ENCODE peak calls at places on chromosomes 5 and 9, in four cellular contexts. One of them, this sample, is unnamed.

GRCh38 chr9:110583237-110583636 is 3.7 kb upstream of the SVEP1 start:
- DNase-seq in upper lobe of left lung: no peak
- DNase-seq in stomach: no peak
- DNase-seq in K562: no peak
- DNase-seq in this sample: no peak

GRCh38 chr9:401223-401622 is 186.6 kb downstream of the DOCK8 start:
- DNase-seq in upper lobe of left lung: no peak
- DNase-seq in stomach: no peak
- DNase-seq in K562: no peak
- DNase-seq in this sample: no peak

GRCh38 chr9:95008151-95008771 is 281.8 kb downstream of the AOPEP start:
- DNase-seq in upper lobe of left lung: peak; percentile 61
- DNase-seq in stomach: no peak
- DNase-seq in K562: no peak
- DNase-seq in this sample: no peak

GRCh38 chr5:79577693-79578092 is 34.5 kb upstream of the TENT2 start:
- DNase-seq in upper lobe of left lung: no peak
- DNase-seq in stomach: no peak
- DNase-seq in K562: no peak
- DNase-seq in this sample: no peak

GRCh38 chr5:177269976-177270375 is 33.5 kb downstream of the RAB24 start:
- DNase-seq in upper lobe of left lung: no peak
- DNase-seq in stomach: no peak
- DNase-seq in K562: no peak
- DNase-seq in this sample: no peak

GRCh38 chr5:147303976-147304375 is 69.2 kb downstream of the STK32A start:
- DNase-seq in upper lobe of left lung: peak; percentile 60
- DNase-seq in stomach: no peak
- DNase-seq in K562: no peak
- DNase-seq in this sample: no peak

GRCh38 chr5:38051711-38052508 is 206.4 kb upstream of the EGFLAM start:
- DNase-seq in upper lobe of left lung: no peak
- DNase-seq in stomach: no peak
- DNase-seq in K562: no peak
- DNase-seq in this sample: no peak

GRCh38 chr9:126459965-126460843 is 133.6 kb downstream of the MVB12B start:
- DNase-seq in upper lobe of left lung: no peak
- DNase-seq in stomach: peak; percentile 10
- DNase-seq in K562: no peak
- DNase-seq in this sample: no peak

GRCh38 chr5:74648835-74649286 is 8.3 kb upstream of the ENC1 start:
- DNase-seq in upper lobe of left lung: no peak
- DNase-seq in stomach: no peak
- DNase-seq in K562: peak; percentile 70
- DNase-seq in this sample: no peak

GRCh38 chr5:141039517-141039916 is 11.7 kb upstream of the PCDHB1 start:
- DNase-seq in upper lobe of left lung: no peak
- DNase-seq in stomach: no peak
- DNase-seq in K562: no peak
- DNase-seq in this sample: no peak

GRCh38 chr9:98974994-98975712 is 31.4 kb downstream of the COL15A1 start:
- DNase-seq in upper lobe of left lung: peak; percentile 88
- DNase-seq in stomach: peak; percentile 93
- DNase-seq in K562: peak; percentile 88
- DNase-seq in this sample: peak; percentile 88

GRCh38 chr5:159782197-159782994 is 133.9 kb upstream of the ADRA1B start:
- DNase-seq in upper lobe of left lung: no peak
- DNase-seq in stomach: no peak
- DNase-seq in K562: no peak
- DNase-seq in this sample: no peak

GRCh38 chr9:75892168-75892901 is 1.9 kb downstream of the PCSK5 start:
- DNase-seq in upper lobe of left lung: peak; percentile 40
- DNase-seq in stomach: no peak
- DNase-seq in K562: no peak
- DNase-seq in this sample: peak; percentile 80

GRCh38 chr9:85290019-85290418 is 451.7 kb downstream of the AGTPBP1 start:
- DNase-seq in upper lobe of left lung: no peak
- DNase-seq in stomach: no peak
- DNase-seq in K562: no peak
- DNase-seq in this sample: no peak

GRCh38 chr5:146753618-146754123 is 124.9 kb downstream of the PPP2R2B start:
- DNase-seq in upper lobe of left lung: no peak
- DNase-seq in stomach: no peak
- DNase-seq in K562: no peak
- DNase-seq in this sample: no peak

GRCh38 chr9:98783518-98784226 is 12.7 kb downstream of the ANKS6 start:
- DNase-seq in upper lobe of left lung: no peak
- DNase-seq in stomach: no peak
- DNase-seq in K562: no peak
- DNase-seq in this sample: no peak

GRCh38 chr5:115459844-115460243 is 84.7 kb downstream of the FEM1C start:
- DNase-seq in upper lobe of left lung: no peak
- DNase-seq in stomach: no peak
- DNase-seq in K562: no peak
- DNase-seq in this sample: no peak

GRCh38 chr5:72034710-72035109 is 72.6 kb upstream of the MAP1B start:
- DNase-seq in upper lobe of left lung: no peak
- DNase-seq in stomach: no peak
- DNase-seq in K562: no peak
- DNase-seq in this sample: no peak

GRCh38 chr5:72210913-72211670 is 103.8 kb downstream of the MAP1B start:
- DNase-seq in upper lobe of left lung: no peak
- DNase-seq in stomach: peak; percentile 68
- DNase-seq in K562: peak; percentile 33
- DNase-seq in this sample: no peak

GRCh38 chr5:15598294-15598902 is 98.4 kb downstream of the FBXL7 start:
- DNase-seq in upper lobe of left lung: no peak
- DNase-seq in stomach: no peak
- DNase-seq in K562: peak; percentile 39
- DNase-seq in this sample: no peak

GRCh38 chr5:77167695-77168111 is 42.8 kb upstream of the PDE8B start:
- DNase-seq in upper lobe of left lung: no peak
- DNase-seq in stomach: no peak
- DNase-seq in K562: no peak
- DNase-seq in this sample: no peak

GRCh38 chr5:101429241-101429640 is 526.2 kb upstream of the ST8SIA4 start:
- DNase-seq in upper lobe of left lung: no peak
- DNase-seq in stomach: no peak
- DNase-seq in K562: no peak
- DNase-seq in this sample: no peak

GRCh38 chr5:176723440-176723839 is 76.2 kb downstream of the TSPAN17 start:
- DNase-seq in upper lobe of left lung: no peak
- DNase-seq in stomach: no peak
- DNase-seq in K562: no peak
- DNase-seq in this sample: no peak

GRCh38 chr9:130780865-130781504 is 54.1 kb upstream of the ABL1 start:
- DNase-seq in upper lobe of left lung: peak; percentile 69
- DNase-seq in stomach: no peak
- DNase-seq in K562: peak; percentile 42
- DNase-seq in this sample: no peak

GRCh38 chr5:72920690-72921089 is 35.2 kb upstream of the FCHO2 start:
- DNase-seq in upper lobe of left lung: no peak
- DNase-seq in stomach: no peak
- DNase-seq in K562: peak; percentile 37
- DNase-seq in this sample: no peak

GRCh38 chr5:115070737-115071136 is 99.0 kb downstream of the TRIM36 start:
- DNase-seq in upper lobe of left lung: no peak
- DNase-seq in stomach: no peak
- DNase-seq in K562: no peak
- DNase-seq in this sample: no peak

GRCh38 chr5:77316871-77317661 is 106.6 kb downstream of the PDE8B start:
- DNase-seq in upper lobe of left lung: no peak
- DNase-seq in stomach: no peak
- DNase-seq in K562: no peak
- DNase-seq in this sample: no peak

GRCh38 chr9:122228906-122229837 is at the start of gene LHX6:
- DNase-seq in upper lobe of left lung: no peak
- DNase-seq in stomach: no peak
- DNase-seq in K562: peak; percentile 74
- DNase-seq in this sample: no peak

GRCh38 chr9:126326228-126327015 is at the start of gene MVB12B:
- DNase-seq in upper lobe of left lung: peak; percentile 31
- DNase-seq in stomach: peak; percentile 53
- DNase-seq in K562: peak; percentile 12
- DNase-seq in this sample: no peak

GRCh38 chr5:115194671-115195070 is 25.0 kb upstream of the TRIM36 start:
- DNase-seq in upper lobe of left lung: no peak
- DNase-seq in stomach: peak; percentile 71
- DNase-seq in K562: no peak
- DNase-seq in this sample: no peak

GRCh38 chr5:71836084-71836483 is 117.0 kb downstream of the CARTPT start:
- DNase-seq in upper lobe of left lung: no peak
- DNase-seq in stomach: no peak
- DNase-seq in K562: no peak
- DNase-seq in this sample: no peak

GRCh38 chr5:178122346-178122745 is 8.5 kb upstream of the RMND5B start:
- DNase-seq in upper lobe of left lung: no peak
- DNase-seq in stomach: no peak
- DNase-seq in K562: no peak
- DNase-seq in this sample: no peak

GRCh38 chr5:32928761-32929160 is 217.6 kb downstream of the NPR3 start:
- DNase-seq in upper lobe of left lung: no peak
- DNase-seq in stomach: no peak
- DNase-seq in K562: no peak
- DNase-seq in this sample: no peak

GRCh38 chr9:33765411-33765810 is 29.9 kb upstream of the PRSS3 start:
- DNase-seq in upper lobe of left lung: no peak
- DNase-seq in stomach: no peak
- DNase-seq in K562: no peak
- DNase-seq in this sample: no peak

GRCh38 chr9:16515879-16516289 is 354.6 kb downstream of the BNC2 start:
- DNase-seq in upper lobe of left lung: no peak
- DNase-seq in stomach: no peak
- DNase-seq in K562: no peak
- DNase-seq in this sample: no peak

GRCh38 chr9:78014776-78015175 is 16.8 kb downstream of the GNAQ start:
- DNase-seq in upper lobe of left lung: no peak
- DNase-seq in stomach: no peak
- DNase-seq in K562: no peak
- DNase-seq in this sample: no peak

GRCh38 chr5:141558150-141558549 is 60.6 kb downstream of the DIAPH1 start:
- DNase-seq in upper lobe of left lung: no peak
- DNase-seq in stomach: no peak
- DNase-seq in K562: no peak
- DNase-seq in this sample: no peak

GRCh38 chr9:86531273-86531672 is 177.1 kb upstream of the TUT7 start:
- DNase-seq in upper lobe of left lung: no peak
- DNase-seq in stomach: no peak
- DNase-seq in K562: no peak
- DNase-seq in this sample: no peak

GRCh38 chr9:17881371-17881770 is 302.5 kb downstream of the SH3GL2 start:
- DNase-seq in upper lobe of left lung: no peak
- DNase-seq in stomach: no peak
- DNase-seq in K562: no peak
- DNase-seq in this sample: no peak

GRCh38 chr5:132019857-132020555 is 8.5 kb upstream of the ACSL6 start:
- DNase-seq in upper lobe of left lung: no peak
- DNase-seq in stomach: peak; percentile 25
- DNase-seq in K562: no peak
- DNase-seq in this sample: no peak
- H3K27ac ChIP-seq in upper lobe of left lung: no peak overlapping the region
- H3K27ac ChIP-seq in stomach: no peak overlapping the region
- H3K27ac ChIP-seq in K562: no peak overlapping the region
- H3K27ac ChIP-seq in this sample: no peak overlapping the region

GRCh38 chr5:88732181-88732633 is 150.8 kb downstream of the MEF2C start:
- DNase-seq in upper lobe of left lung: peak; percentile 53
- DNase-seq in stomach: no peak
- DNase-seq in K562: no peak
- DNase-seq in this sample: no peak
- TF ChIP-seq POLR2AphosphoS5 in upper lobe of left lung: no peak
- TF ChIP-seq POLR2AphosphoS5 in stomach: no peak
- TF ChIP-seq POLR2AphosphoS5 in K562: no peak
- TF ChIP-seq POLR2AphosphoS5 in this sample: no peak

DNA sequence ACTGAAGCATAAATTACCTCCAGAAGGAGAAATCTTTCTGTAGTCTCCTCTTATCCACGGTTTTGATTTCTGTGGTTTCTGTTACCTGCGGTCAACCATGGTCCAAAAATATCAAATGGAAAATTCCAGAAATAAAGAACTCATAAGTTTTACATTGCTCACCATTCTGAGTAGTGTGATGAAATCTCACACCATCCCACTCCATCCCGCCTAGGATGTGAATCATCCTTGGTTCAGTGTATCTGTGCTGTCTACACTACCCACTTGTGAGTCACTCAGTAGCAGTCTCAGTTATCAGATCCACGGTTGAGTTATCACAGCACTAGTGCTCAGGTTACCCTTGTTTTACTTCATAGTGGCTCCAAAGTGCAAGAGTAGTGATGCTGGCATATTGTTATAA is 371.2 kb downstream of the NFIB start:
- DNase-seq in upper lobe of left lung: no peak
- DNase-seq in stomach: no peak
- DNase-seq in K562: peak; percentile 18
- DNase-seq in this sample: no peak
- TF ChIP-seq EP300 in upper lobe of left lung: no peak
- TF ChIP-seq EP300 in stomach: no peak
- TF ChIP-seq EP300 in K562: no peak
- TF ChIP-seq EP300 in this sample: no peak

GRCh38 chr9:128429505-128430086 is 8.9 kb downstream of the CERCAM start:
- DNase-seq in upper lobe of left lung: no peak
- DNase-seq in stomach: no peak
- DNase-seq in K562: peak; percentile 33
- DNase-seq in this sample: no peak
- H3K27ac ChIP-seq in upper lobe of left lung: no peak overlapping the region
- H3K27ac ChIP-seq in stomach: no peak overlapping the region
- H3K27ac ChIP-seq in K562: peak overlapping the region; percentile 81
- H3K27ac ChIP-seq in this sample: no peak overlapping the region

GRCh38 chr5:169162407-169162806 is 138.5 kb downstream of the SLIT3 start:
- DNase-seq in upper lobe of left lung: no peak
- DNase-seq in stomach: no peak
- DNase-seq in K562: no peak
- DNase-seq in this sample: no peak

GRCh38 chr5:169161022-169161680 is 139.8 kb downstream of the SLIT3 start:
- DNase-seq in upper lobe of left lung: no peak
- DNase-seq in stomach: no peak
- DNase-seq in K562: no peak
- DNase-seq in this sample: peak; percentile 81

GRCh38 chr5:169168288-169168687 is 132.7 kb downstream of the SLIT3 start:
- DNase-seq in upper lobe of left lung: no peak
- DNase-seq in stomach: no peak
- DNase-seq in K562: no peak
- DNase-seq in this sample: no peak

GRCh38 chr5:169165052-169165451 is 135.9 kb downstream of the SLIT3 start:
- DNase-seq in upper lobe of left lung: no peak
- DNase-seq in stomach: no peak
- DNase-seq in K562: no peak
- DNase-seq in this sample: no peak

DNA sequence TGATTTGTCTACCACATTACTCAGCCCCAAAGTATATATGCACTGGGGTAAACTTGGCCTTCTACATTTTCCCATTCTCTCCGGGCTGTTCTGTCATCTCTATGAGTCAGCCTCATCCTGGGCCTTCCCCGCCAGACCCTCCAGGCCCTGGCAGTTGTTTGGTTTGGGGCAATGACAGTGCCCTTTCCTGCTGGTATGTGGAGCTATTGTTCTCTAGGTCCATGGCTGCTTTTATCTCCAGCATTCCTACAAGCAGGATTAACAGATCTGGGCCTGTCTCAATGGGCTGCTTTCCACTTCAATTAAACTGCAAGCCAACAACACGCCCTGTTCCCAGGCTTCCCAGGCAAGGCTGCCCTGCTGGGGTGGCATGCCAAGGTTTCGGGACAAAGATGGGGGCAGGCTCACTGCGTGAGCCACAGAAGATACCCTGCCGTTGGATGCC is 136.4 kb downstream of the SLIT3 start:
- DNase-seq in upper lobe of left lung: no peak
- DNase-seq in stomach: peak; percentile 74
- DNase-seq in K562: no peak
- DNase-seq in this sample: no peak
- TF ChIP-seq POLR2AphosphoS5 in upper lobe of left lung: no peak
- TF ChIP-seq POLR2AphosphoS5 in stomach: no peak
- TF ChIP-seq POLR2AphosphoS5 in K562: no peak
- TF ChIP-seq POLR2AphosphoS5 in this sample: no peak

This sample was measured in suprapubic skin.